ENCODE peak calls at places on chromosomes 6 and 20, in six cellular contexts. H, R, D, E, L and Z are unnamed samples.

GRCh38 chr6:56725257-56725656 is 82.6 kb upstream of the DST start:
- DNase-seq in H (no peak), R (peak), D (no peak), E (no peak), L (no peak), Z (no peak)

GRCh38 chr6:151098166-151098565 is 141.6 kb upstream of the AKAP12 start:
- DNase-seq in H (no peak), R (no peak), D (no peak), E (no peak), L (no peak), Z (no peak)

GRCh38 chr6:152636675-152637421 is at the start of gene SYNE1:
- DNase-seq in H (no peak), R (peak), D (no peak), E (peak), L (no peak), Z (no peak)

GRCh38 chr6:168016176-168016620 is 18.7 kb downstream of the KIF25 start:
- DNase-seq in H (no peak), R (no peak), D (no peak), E (no peak), L (no peak), Z (no peak)

GRCh38 chr6:108561742-108562502 is 1.2 kb downstream of the FOXO3 start:
- DNase-seq in H (no peak), R (peak), D (no peak), E (peak), L (no peak), Z (no peak)

GRCh38 chr20:55057779-55058415 is 582.5 kb downstream of the DOK5 start:
- DNase-seq in H (no peak), R (peak), D (no peak), E (no peak), L (no peak), Z (no peak)

GRCh38 chr6:157265630-157266029 is 57.7 kb downstream of the TMEM242 start:
- DNase-seq in H (no peak), R (no peak), D (no peak), E (no peak), L (no peak), Z (no peak)

GRCh38 chr6:28838289-28838633 is 85.5 kb downstream of the TRIM27 start:
- DNase-seq in H (peak), R (peak), D (peak), E (peak), L (peak), Z (no peak)

GRCh38 chr6:152151930-152152329 is 344.4 kb downstream of the ESR1 start:
- DNase-seq in H (no peak), R (no peak), D (no peak), E (no peak), L (no peak), Z (no peak)

GRCh38 chr6:28710466-28711191 is 184.9 kb downstream of the GPX5 start:
- DNase-seq in H (no peak), R (peak), D (no peak), E (no peak), L (no peak), Z (no peak)

GRCh38 chr6:127811939-127812338 is 88.9 kb downstream of the THEMIS start:
- DNase-seq in H (no peak), R (no peak), D (no peak), E (no peak), L (no peak), Z (no peak)

GRCh38 chr6:92623441-92623840 is 795.9 kb downstream of the EPHA7 start:
- DNase-seq in H (no peak), R (peak), D (no peak), E (no peak), L (no peak), Z (no peak)

GRCh38 chr6:52566853-52567279 is 10.0 kb downstream of the TRAM2 start:
- DNase-seq in H (peak), R (peak), D (no peak), E (no peak), L (no peak), Z (no peak)

GRCh38 chr20:40207618-40208017 is 481.4 kb downstream of the MAFB start:
- DNase-seq in H (no peak), R (no peak), D (no peak), E (no peak), L (no peak), Z (no peak)

GRCh38 chr6:34315256-34315655 is 66.5 kb upstream of the SMIM29 start:
- DNase-seq in H (no peak), R (no peak), D (no peak), E (no peak), L (no peak), Z (no peak)

GRCh38 chr20:2914160-2914559 is 40.9 kb downstream of the PTPRA start:
- DNase-seq in H (no peak), R (peak), D (no peak), E (no peak), L (no peak), Z (no peak)